ENCODE peak calls at places on chromosomes 1 and 21, in seven cellular contexts. B is Peyer's patch; S is kidney; Z is CD8-positive, alpha-beta memory T cell; C is cardiac muscle cell; W is transverse colon; M is aorta. A is an unnamed sample.

GRCh38 chr1:32318127-32318869 is 17.7 kb downstream of the MARCKSL1 start:
- DNase-seq in C (no peak), W (no peak), B (no peak), S (no peak), M (no peak), Z (no peak), A (no peak)

GRCh38 chr1:229230136-229230892 is 40.6 kb upstream of the RAB4A start:
- DNase-seq in B (no peak), M (no peak), Z (no peak), W (no peak), C (no peak), S (no peak), A (no peak)

GRCh38 chr1:85580046-85580411 is 532 bp upstream of the CCN1 start:
- DNase-seq in Z (no peak), C (peak; percentile 47), B (no peak), W (no peak), M (no peak), S (no peak), A (no peak)

GRCh38 chr1:3460653-3461237 is 6.3 kb downstream of the ARHGEF16 start:
- DNase-seq in S (peak; percentile 87), Z (no peak), C (peak; percentile 46), M (peak; percentile 39), B (no peak), W (peak; percentile 41), A (no peak)

GRCh38 chr1:175128523-175128922 is 60.9 kb downstream of the TNN start:
- DNase-seq in Z (no peak), W (no peak), C (no peak), M (no peak), S (no peak), B (no peak), A (no peak)

GRCh38 chr1:217911908-217912307 is 280.8 kb downstream of the SPATA17 start:
- DNase-seq in Z (no peak), B (no peak), C (no peak), S (no peak), W (no peak), M (no peak), A (peak; percentile 15)

GRCh38 chr1:212968385-212968863 is 18.1 kb downstream of the VASH2 start:
- DNase-seq in S (no peak), Z (no peak), M (no peak), B (no peak), C (no peak), W (no peak), A (no peak)

GRCh38 chr1:6260433-6260934 is 414 bp downstream of the GPR153 start:
- DNase-seq in S (no peak), M (no peak), Z (no peak), C (peak; percentile 65), B (no peak), W (no peak), A (no peak)

GRCh38 chr1:219794085-219794743 is 134.1 kb downstream of the SLC30A10 start:
- DNase-seq in C (no peak), Z (no peak), W (no peak), M (no peak), S (no peak), B (no peak), A (peak; percentile 29)

GRCh38 chr1:119646521-119647227 is 1.4 kb downstream of the ZNF697 start:
- DNase-seq in S (no peak), M (no peak), Z (no peak), W (no peak), C (no peak), B (no peak), A (no peak)

GRCh38 chr1:246778663-246779062 is 54.5 kb downstream of the SCCPDH start:
- DNase-seq in W (no peak), C (no peak), B (no peak), S (no peak), Z (no peak), M (no peak), A (no peak)

GRCh38 chr1:30877205-30877912 is 31.2 kb downstream of the SDC3 start:
- DNase-seq in W (peak; percentile 69), M (peak; percentile 89), C (no peak), Z (no peak), B (no peak), S (peak; percentile 90), A (no peak)

GRCh38 chr1:77543822-77544448 is 138.5 kb downstream of the ZZZ3 start:
- DNase-seq in Z (no peak), W (no peak), B (no peak), M (no peak), S (no peak), C (no peak), A (no peak)

GRCh38 chr1:202107801-202108731 is 14.7 kb upstream of the GPR37L1 start:
- DNase-seq in M (no peak), S (peak; percentile 83), C (no peak), W (peak; percentile 87), B (no peak), Z (no peak), A (no peak)

GRCh38 chr1:54273092-54273836 is 73.3 kb downstream of the MRPL37 start:
- DNase-seq in B (peak; percentile 39), M (peak; percentile 90), S (peak; percentile 95), C (no peak), Z (no peak), W (peak; percentile 61), A (peak; percentile 96)

GRCh38 chr1:209569445-209570207 is 13.9 kb upstream of the CAMK1G start:
- DNase-seq in W (peak; percentile 82), C (peak; percentile 92), B (peak; percentile 76), M (peak; percentile 72), S (no peak), Z (peak; percentile 48), A (peak; percentile 69)

GRCh38 chr1:8412183-8412831 is 94.4 kb downstream of the SLC45A1 start:
- DNase-seq in B (no peak), C (no peak), M (no peak), W (peak; percentile 47), Z (no peak), S (no peak), A (no peak)

GRCh38 chr1:9732123-9732971 is 80.8 kb downstream of the PIK3CD start:
- DNase-seq in C (no peak), M (no peak), Z (no peak), S (peak; percentile 59), W (no peak), B (no peak), A (no peak)

GRCh38 chr1:64209221-64209620 is 5.8 kb downstream of the UBE2U start:
- DNase-seq in C (no peak), B (no peak), Z (no peak), W (no peak), S (no peak), M (no peak), A (no peak)

GRCh38 chr1:97077221-97077620 is 355.6 kb downstream of the PTBP2 start:
- DNase-seq in B (no peak), C (no peak), M (no peak), W (no peak), S (no peak), Z (no peak), A (no peak)

GRCh38 chr1:11338351-11338809 is 65.4 kb downstream of the UBIAD1 start:
- DNase-seq in M (no peak), S (no peak), Z (no peak), B (no peak), W (no peak), C (no peak), A (no peak)

GRCh38 chr21:33403128-33403785 is at the start of gene IFNGR2:
- DNase-seq in M (peak; percentile 70), S (peak; percentile 83), C (peak; percentile 71), W (peak; percentile 50), B (peak; percentile 48), Z (peak; percentile 18), A (peak; percentile 68)

GRCh38 chr1:241639653-241640148 is 468 bp downstream of the CHML start:
- DNase-seq in M (peak; percentile 62), B (peak; percentile 25), S (peak; percentile 80), C (peak; percentile 27), Z (no peak), W (peak; percentile 42), A (peak; percentile 32)

GRCh38 chr1:197614916-197615692 is 160.2 kb downstream of the DENND1B start:
- DNase-seq in M (no peak), W (peak; percentile 19), C (peak; percentile 57), Z (peak; percentile 8), S (no peak), B (no peak), A (peak; percentile 53)

GRCh38 chr1:94783342-94784264 is 36.6 kb upstream of the SLC44A3 start:
- DNase-seq in B (no peak), Z (no peak), M (peak; percentile 94), C (no peak), S (peak; percentile 92), W (peak; percentile 73), A (no peak)

DNA sequence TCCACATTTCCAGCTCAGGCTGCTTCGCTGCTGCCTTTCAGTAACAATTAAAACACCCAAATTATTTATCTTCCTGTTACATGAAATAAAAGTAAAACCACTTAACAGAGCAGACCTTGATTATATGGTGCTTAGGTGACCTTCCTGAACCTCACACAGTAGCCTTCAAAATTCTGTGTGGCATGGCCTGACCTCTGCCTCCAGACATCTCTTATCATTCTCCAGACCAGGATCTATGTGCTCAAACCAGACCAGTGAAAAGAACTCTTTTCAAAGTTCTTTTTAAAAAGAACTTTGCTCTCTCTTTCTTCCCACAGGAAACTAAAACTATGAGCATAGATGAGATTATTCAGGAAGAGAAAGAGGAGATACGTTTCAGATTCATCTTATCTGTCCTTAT is 37.8 kb downstream of the KIAA0319L start:
- DNase-seq in S (no peak), M (no peak), B (no peak), Z (no peak), W (no peak), C (no peak), A (no peak)
- H3K9me3 ChIP-seq in S (peaks cover 4% of the 10 kb centered on the region), M (no peaks in the 10 kb centered on the region), B (no peaks in the 10 kb centered on the region), Z (peaks cover 5% of the 10 kb centered on the region), W (no peaks in the 10 kb centered on the region), C (no peaks in the 10 kb centered on the region), A (peaks cover 14% of the 10 kb centered on the region)

DNA sequence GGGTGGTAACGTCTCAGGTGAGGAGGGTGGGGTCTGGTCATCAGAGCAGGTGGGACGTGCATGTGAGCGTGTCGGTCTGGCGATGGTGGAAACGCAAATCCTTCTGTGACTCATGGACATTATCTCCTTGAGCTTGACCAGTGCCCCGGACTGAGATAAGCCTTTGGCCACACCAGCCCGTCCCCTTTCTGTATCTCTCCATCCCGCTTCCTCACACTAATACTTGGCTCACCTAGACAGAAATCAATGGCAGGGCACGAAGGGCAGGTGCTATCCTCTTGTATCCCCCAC is 7.9 kb upstream of the AQP10 start:
- DNase-seq in W (no peak), S (no peak), C (no peak), B (no peak), M (no peak), Z (no peak), A (no peak)
- H3K9me3 ChIP-seq in W (peaks cover 5% of the 10 kb centered on the region), S (no peaks in the 10 kb centered on the region), C (no peaks in the 10 kb centered on the region), B (no peaks in the 10 kb centered on the region), M (no peaks in the 10 kb centered on the region), Z (peaks cover 8% of the 10 kb centered on the region), A (peaks cover 13% of the 10 kb centered on the region)

GRCh38 chr21:20026517-20026916 is 971.7 kb upstream of the NCAM2 start:
- DNase-seq in S (no peak), W (no peak), Z (no peak), M (no peak), C (no peak), B (no peak), A (no peak)
- H3K9me3 ChIP-seq in S (no peaks in the 10 kb centered on the region), W (no peaks in the 10 kb centered on the region), Z (no peaks in the 10 kb centered on the region), M (no peaks in the 10 kb centered on the region), C (no peaks in the 10 kb centered on the region), B (no peaks in the 10 kb centered on the region), A (peaks cover 20% of the 10 kb centered on the region)

GRCh38 chr1:37102656-37103382 is 68.5 kb upstream of the GRIK3 start:
- DNase-seq in B (no peak), Z (no peak), W (no peak), M (no peak), C (no peak), S (no peak), A (no peak)
- H3K9me3 ChIP-seq in B (no peaks in the 10 kb centered on the region), Z (no peaks in the 10 kb centered on the region), W (no peaks in the 10 kb centered on the region), M (peaks cover 1% of the 10 kb centered on the region), C (no peaks in the 10 kb centered on the region), S (no peaks in the 10 kb centered on the region), A (no peaks in the 10 kb centered on the region)

GRCh38 chr1:232244426-232244825 is 385.5 kb downstream of the SIPA1L2 start:
- DNase-seq in C (no peak), M (no peak), Z (no peak), S (no peak), B (no peak), W (no peak), A (no peak)
- H3K9me3 ChIP-seq in C (no peaks in the 10 kb centered on the region), M (no peaks in the 10 kb centered on the region), Z (no peaks in the 10 kb centered on the region), S (no peaks in the 10 kb centered on the region), B (no peaks in the 10 kb centered on the region), W (no peaks in the 10 kb centered on the region), A (no peaks in the 10 kb centered on the region)

A was measured in OCI-LY7.